ENCODE peak calls at places on chromosome X, in four cellular contexts. C is K562, J is aorta, Q is H9. G is an unnamed sample. For H3K4me1, the result is how much of the 10 kb centered on the place peaks cover.

GRCh38 chrX:112642349-112642748 is 37.4 kb downstream of the LHFPL1 start:
- DNase-seq in C (peak), J (no peak), Q (peak), G (peak)

GRCh38 chrX:152813211-152813610 is 17.3 kb downstream of the CETN2 start:
- DNase-seq in C (no peak), J (no peak), Q (no peak), G (no peak)

GRCh38 chrX:110795645-110796510 is at the start of gene CHRDL1:
- DNase-seq in C (no peak), J (peak), Q (peak), G (peak)

GRCh38 chrX:101478366-101478765 is 6.9 kb upstream of the ARMCX4 start:
- DNase-seq in C (no peak), J (no peak), Q (no peak), G (peak)

GRCh38 chrX:54639018-54639345 is 109.0 kb downstream of the GNL3L start:
- DNase-seq in C (no peak), J (no peak), Q (no peak), G (no peak)

GRCh38 chrX:9148626-9149385 is 114.9 kb upstream of the FAM9B start:
- DNase-seq in C (no peak), J (no peak), Q (peak), G (peak)

GRCh38 chrX:107678957-107679740 is 50.8 kb downstream of the PRPS1 start:
- DNase-seq in C (peak), J (peak), Q (peak), G (peak)

GRCh38 chrX:133335027-133335426 is 80.3 kb downstream of the GPC4 start:
- DNase-seq in C (peak), J (no peak), Q (no peak), G (no peak)

GRCh38 chrX:68686684-68687045 is 39.2 kb downstream of the STARD8 start:
- DNase-seq in C (peak), J (no peak), Q (peak), G (peak)

GRCh38 chrX:147550217-147550616 is 361.5 kb upstream of the FMR1 start:
- DNase-seq in C (peak), J (no peak), Q (peak), G (no peak)

GRCh38 chrX:57204306-57204705 is 67.1 kb upstream of the SPIN2A start:
- DNase-seq in C (no peak), J (no peak), Q (no peak), G (no peak)

GRCh38 chrX:103343105-103343504 is 13.1 kb downstream of the TCEAL7 start:
- DNase-seq in C (peak), J (no peak), Q (no peak), G (no peak)

GRCh38 chrX:112945796-112946195 is 105.2 kb upstream of the AMOT start:
- DNase-seq in C (no peak), J (no peak), Q (no peak), G (no peak)

GRCh38 chrX:2609431-2610238 is 81.5 kb upstream of the CD99 start:
- DNase-seq in C (no peak), J (no peak), Q (no peak), G (no peak)

GRCh38 chrX:360496-361150 is 26.1 kb downstream of the PPP2R3B start:
- DNase-seq in C (no peak), J (peak), Q (no peak), G (no peak)

GRCh38 chrX:40411350-40412111 is 169.2 kb upstream of the ATP6AP2 start:
- DNase-seq in C (peak), J (no peak), Q (peak), G (no peak)

GRCh38 chrX:94831364-94831763 is 1157.4 kb downstream of the FAM133A start:
- DNase-seq in C (no peak), J (no peak), Q (no peak), G (no peak)

GRCh38 chrX:37912797-37913196 is 65.4 kb upstream of the DYNLT3 start:
- DNase-seq in C (no peak), J (no peak), Q (no peak), G (peak)

GRCh38 chrX:130789793-130790192 is 113.2 kb downstream of the ENOX2 start:
- DNase-seq in C (no peak), J (no peak), Q (no peak), G (no peak)

GRCh38 chrX:2751291-2751690 is 549 bp upstream of the XG start:
- DNase-seq in C (no peak), J (no peak), Q (no peak), G (no peak)

GRCh38 chrX:106144755-106145639 is 23.1 kb upstream of the PWWP3B start:
- DNase-seq in C (no peak), J (no peak), Q (no peak), G (no peak)

GRCh38 chrX:129249563-129249962 is 273.7 kb downstream of the SMARCA1 start:
- DNase-seq in C (no peak), J (no peak), Q (no peak), G (no peak)

GRCh38 chrX:7446815-7447214 is 298.9 kb upstream of the PUDP start:
- DNase-seq in C (no peak), J (no peak), Q (no peak), G (no peak)

GRCh38 chrX:40931921-40932320 is 153.3 kb upstream of the USP9X start:
- DNase-seq in C (no peak), J (no peak), Q (no peak), G (no peak)

GRCh38 chrX:97026406-97026805 is 142.7 kb downstream of the RPA4 start:
- DNase-seq in C (no peak), J (no peak), Q (no peak), G (no peak)

GRCh38 chrX:48473718-48473990 is 2.3 kb upstream of the FTSJ1 start:
- DNase-seq in C (no peak), J (no peak), Q (no peak), G (no peak)

GRCh38 chrX:48470833-48471118 is 716 bp upstream of the SLC38A5 start:
- DNase-seq in C (no peak), J (no peak), Q (no peak), G (no peak)

GRCh38 chrX:48471504-48471903 is 1.4 kb upstream of the SLC38A5 start:
- DNase-seq in C (no peak), J (no peak), Q (no peak), G (no peak)

GRCh38 chrX:48472851-48473717 is 2.9 kb upstream of the FTSJ1 start:
- DNase-seq in C (no peak), J (no peak), Q (no peak), G (no peak)

GRCh38 chrX:48472225-48472624 is 2.2 kb upstream of the SLC38A5 start:
- DNase-seq in C (no peak), J (no peak), Q (no peak), G (no peak)
- H3K27ac ChIP-seq in C (no peak), J (no peak), Q (no peak), G (no peak)

GRCh38 chrX:65697173-65697572 is 29.7 kb downstream of the MSN start:
- DNase-seq in C (no peak), J (no peak), Q (no peak), G (peak)
- H3K4me1 ChIP-seq in C (under half), J (under half), Q (under half), G (under half)

GRCh38 chrX:48920713-48921104 is 1.9 kb upstream of the PIM2 start:
- DNase-seq in C (no peak), J (no peak), Q (no peak), G (no peak)
- H3K27ac ChIP-seq in C (peak), J (no peak), Q (peak), G (no peak)

DNA sequence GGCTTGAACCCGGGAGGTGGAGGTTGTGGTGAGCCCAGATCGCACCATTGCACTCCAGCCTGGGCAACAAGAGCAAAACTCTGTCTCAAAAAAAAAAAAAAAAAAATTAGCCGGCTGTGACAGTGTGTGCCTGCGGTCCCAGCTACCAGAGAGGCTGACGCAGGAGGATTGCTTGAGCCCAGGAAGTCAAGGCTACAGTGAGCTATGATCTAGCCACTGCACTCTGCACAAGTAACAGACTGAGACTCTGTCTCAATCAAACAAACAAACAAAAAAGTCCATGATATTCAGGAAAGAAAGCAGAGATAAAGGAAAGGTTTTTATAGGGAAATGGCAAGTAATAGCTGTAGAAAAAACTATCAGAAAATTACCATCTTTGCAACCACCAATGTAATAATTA is 2.1 kb upstream of the LAGE3 start:
- DNase-seq in C (no peak), J (no peak), Q (no peak), G (no peak)
- H3K4me1 ChIP-seq in C (half or more), J (under half), Q (under half), G (under half)

G was measured in astrocyte.